ENCODE peak calls at places on chromosomes 3 and 15, in six cellular contexts. J is T-cell; Q is mucosa of descending colon; I is stimulated activated CD4-positive, alpha-beta T cell treated with anti-CD3 and anti-CD28 coated beads, Interleukin-2, amount 100 ng/mL, for 24 hours; G is neuronal stem cell; H is activated T-helper 2 cell treated with anti-CD3 and anti-CD28 coated beads, Interferon-gamma antibody, Interleukin-2, Interleukin-4, amounts not matched to agents 10 μg/mL and 5 μg/mL and 100 μg/mL, durations not matched to agents 14 hours and 24 hours and 36 hours. C is an unnamed sample.

GRCh38 chr3:33658971-33659848 is 58.8 kb downstream of the CLASP2 start:
- DNase-seq in H (no peak), G (peak), Q (peak), I (peak), J (peak), C (peak)

GRCh38 chr3:130386604-130387263 is 41.3 kb downstream of the COL6A5 start:
- DNase-seq in I (no peak), H (no peak), J (no peak), Q (no peak), G (no peak), C (no peak)

GRCh38 chr3:138941259-138941885 is 5.6 kb downstream of the FOXL2 start:
- DNase-seq in H (no peak), J (no peak), I (peak), G (peak), Q (no peak), C (no peak)

GRCh38 chr15:77999486-77999885 is 78.0 kb downstream of the TBC1D2B start:
- DNase-seq in G (no peak), Q (no peak), J (no peak), H (no peak), I (no peak), C (no peak)

GRCh38 chr3:44019736-44020135 is 221.9 kb upstream of the TOPAZ1 start:
- DNase-seq in I (no peak), Q (no peak), H (no peak), G (no peak), J (no peak), C (no peak)

GRCh38 chr15:67089218-67090193 is 24.1 kb downstream of the SMAD3 start:
- DNase-seq in G (no peak), J (no peak), Q (no peak), H (no peak), I (no peak), C (no peak)

GRCh38 chr3:10669490-10670048 is 146.5 kb upstream of the SLC6A11 start:
- DNase-seq in Q (no peak), G (no peak), J (no peak), H (no peak), I (no peak), C (no peak)

GRCh38 chr15:57747206-57747605 is 40.7 kb downstream of the POLR2M start:
- DNase-seq in J (no peak), Q (no peak), I (peak), G (no peak), H (no peak), C (no peak)

GRCh38 chr15:38425269-38425668 is 28.7 kb upstream of the FAM98B start:
- DNase-seq in H (no peak), I (no peak), Q (no peak), J (no peak), G (no peak), C (no peak)

C was measured in body of pancreas.